ENCODE peak calls at places on chromosomes 11 and 22, in seven cellular contexts. B is EL, R is tibial nerve, A is tibial artery, O is nephron progenitor cell, S is MCF 10A, Y is T-cell. W is an unnamed sample.

GRCh38 chr11:1358286-1358685 is 31.4 kb upstream of the BRSK2 start:
- DNase-seq in B (no peak), R (no peak), A (no peak), O (no peak), S (no peak), Y (no peak), W (no peak)

GRCh38 chr11:1131033-1131911 is 26.5 kb upstream of the MUC5AC start:
- DNase-seq in B (no peak), R (no peak), A (no peak), O (no peak), S (no peak), Y (no peak), W (no peak)

GRCh38 chr22:35995772-35996171 is 32.9 kb downstream of the RBFOX2 start:
- DNase-seq in B (peak; percentile 95), R (peak; percentile 75), A (peak; percentile 80), O (no peak), S (peak; percentile 59), Y (no peak), W (peak; percentile 95)

GRCh38 chr22:38948181-38948940 is 9.0 kb upstream of the APOBEC3A start:
- DNase-seq in B (no peak), R (no peak), A (no peak), O (no peak), S (no peak), Y (no peak), W (no peak)

GRCh38 chr11:41714101-41714500 is 254.6 kb upstream of the LRRC4C start:
- DNase-seq in B (no peak), R (no peak), A (no peak), O (no peak), S (no peak), Y (no peak), W (no peak)

GRCh38 chr22:38864361-38865191 is 7.4 kb downstream of the CBX6 start:
- DNase-seq in B (no peak), R (no peak), A (peak; percentile 21), O (no peak), S (no peak), Y (no peak), W (no peak)

GRCh38 chr22:35742342-35743100 is 24.8 kb downstream of the APOL5 start:
- DNase-seq in B (peak; percentile 89), R (no peak), A (no peak), O (no peak), S (peak; percentile 22), Y (no peak), W (no peak)

GRCh38 chr11:123573291-123573690 is 81.1 kb downstream of the SCN3B start:
- DNase-seq in B (no peak), R (no peak), A (no peak), O (no peak), S (no peak), Y (no peak), W (no peak)

W was measured in SJCRH30.